ENCODE peak calls at places on chromosomes 2 and 18, in five cellular contexts. U is HCT116, O is H1, N is HepG2, B is GM12878. Y is an unnamed sample.
A peak's percentile ranks its signal among the peaks of the same experiment; 100 is the strongest.

GRCh38 chr2:209472386-209472832 is 48.6 kb downstream of the MAP2 start:
- DNase-seq in U (no peak), O (no peak), N (no peak), B (no peak), Y (no peak)

GRCh38 chr2:237978058-237978712 is 11.4 kb downstream of the UBE2F start:
- DNase-seq in U (no peak), O (no peak), N (no peak), B (no peak), Y (peak; percentile 72)

GRCh38 chr2:84781942-84782716 is 98.8 kb downstream of the TRABD2A start:
- DNase-seq in U (peak; percentile 8), O (no peak), N (no peak), B (no peak), Y (peak; percentile 41)

GRCh38 chr2:44957656-44958327 is 16.3 kb downstream of the SIX3 start:
- DNase-seq in U (no peak), O (no peak), N (no peak), B (no peak), Y (no peak)

GRCh38 chr2:127721978-127722355 is 20.7 kb downstream of the SFT2D3 start:
- DNase-seq in U (no peak), O (no peak), N (no peak), B (no peak), Y (no peak)

GRCh38 chr2:44120428-44120827 is 48.2 kb upstream of the PPM1B start:
- DNase-seq in U (no peak), O (no peak), N (no peak), B (no peak), Y (no peak)

GRCh38 chr2:100588071-100588786 is 25.4 kb downstream of the PDCL3 start:
- DNase-seq in U (no peak), O (no peak), N (no peak), B (peak; percentile 38), Y (peak; percentile 30)

GRCh38 chr2:159226059-159226461 is 60.4 kb downstream of the WDSUB1 start:
- DNase-seq in U (peak; percentile 29), O (peak; percentile 20), N (peak; percentile 23), B (no peak), Y (peak; percentile 60)

GRCh38 chr2:27495840-27496356 is 741 bp upstream of the GCKR start:
- DNase-seq in U (no peak), O (no peak), N (peak; percentile 49), B (no peak), Y (no peak)

GRCh38 chr2:43942001-43942400 is 53.8 kb downstream of the LRPPRC start:
- DNase-seq in U (no peak), O (no peak), N (no peak), B (no peak), Y (no peak)

GRCh38 chr18:43692291-43692690 is 415.0 kb upstream of the SYT4 start:
- DNase-seq in U (no peak), O (no peak), N (no peak), B (no peak), Y (no peak)

GRCh38 chr2:118874324-118874723 is 26.9 kb upstream of the EN1 start:
- DNase-seq in U (no peak), O (no peak), N (no peak), B (no peak), Y (no peak)

GRCh38 chr2:17515652-17516051 is 2.6 kb downstream of the RAD51AP2 start:
- DNase-seq in U (no peak), O (no peak), N (no peak), B (peak; percentile 8), Y (no peak)

GRCh38 chr18:60966876-60967275 is 366.4 kb upstream of the CDH20 start:
- DNase-seq in U (no peak), O (no peak), N (no peak), B (no peak), Y (no peak)

GRCh38 chr2:147273628-147274027 is 571.2 kb upstream of the ACVR2A start:
- DNase-seq in U (no peak), O (no peak), N (no peak), B (no peak), Y (no peak)

GRCh38 chr2:120759543-120760331 is 24.1 kb downstream of the GLI2 start:
- DNase-seq in U (no peak), O (no peak), N (no peak), B (no peak), Y (no peak)

GRCh38 chr2:1708476-1709334 is 35.6 kb downstream of the PXDN start:
- DNase-seq in U (no peak), O (no peak), N (no peak), B (no peak), Y (no peak)

GRCh38 chr2:170344663-170345099 is 166.7 kb downstream of the MYO3B start:
- DNase-seq in U (no peak), O (no peak), N (no peak), B (no peak), Y (no peak)

GRCh38 chr2:170974304-170974993 is 45.4 kb downstream of the GORASP2 start:
- DNase-seq in U (no peak), O (no peak), N (peak; percentile 86), B (no peak), Y (no peak)

GRCh38 chr2:200786423-200786822 is 25.3 kb upstream of the BZW1 start:
- DNase-seq in U (no peak), O (no peak), N (peak; percentile 37), B (no peak), Y (no peak)

GRCh38 chr2:238945433-238946150 is 97.7 kb downstream of the TWIST2 start:
- DNase-seq in U (peak; percentile 10), O (peak; percentile 79), N (peak; percentile 29), B (no peak), Y (peak; percentile 19)

DNA sequence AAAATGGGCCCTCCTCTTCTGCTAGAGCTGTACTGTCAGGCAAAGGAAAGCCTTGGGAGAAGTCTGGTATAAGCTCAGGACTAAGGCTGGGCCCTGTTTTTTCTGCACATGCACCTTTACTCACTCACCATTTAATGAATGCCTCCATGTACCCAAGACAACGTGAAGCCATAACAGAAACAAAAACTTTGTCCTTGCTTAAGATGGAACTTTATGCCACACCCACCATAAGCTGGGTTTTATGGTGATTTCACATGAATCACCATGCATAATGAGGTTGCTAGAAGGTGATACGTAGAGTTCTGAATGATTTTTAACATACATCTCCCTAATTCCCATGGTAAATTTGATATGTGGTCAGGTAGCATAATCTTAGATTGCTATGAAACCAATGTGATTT is 63.7 kb upstream of the CYP26B1 start:
- DNase-seq in U (no peak), O (no peak), N (no peak), B (no peak), Y (no peak)
- TF ChIP-seq SRF in U (no peak), O (no peak), N (no peak), B (no peak), Y (no peak)

GRCh38 chr2:106596844-106597243 is 109.7 kb downstream of the CD8B2 start:
- DNase-seq in U (no peak), O (no peak), N (peak; percentile 7), B (no peak), Y (peak; percentile 19)

GRCh38 chr2:106607371-106607770 is 120.2 kb downstream of the CD8B2 start:
- DNase-seq in U (no peak), O (no peak), N (no peak), B (no peak), Y (no peak)

GRCh38 chr2:106599540-106599939 is 112.4 kb downstream of the CD8B2 start:
- DNase-seq in U (no peak), O (no peak), N (no peak), B (no peak), Y (no peak)

GRCh38 chr2:106602042-106602441 is 114.9 kb downstream of the CD8B2 start:
- DNase-seq in U (no peak), O (no peak), N (no peak), B (no peak), Y (no peak)
- TF ChIP-seq SRF in U (no peak), O (no peak), N (no peak), B (no peak), Y (no peak)

GRCh38 chr2:68045337-68045736 is 17.5 kb downstream of the C1D start:
- DNase-seq in U (no peak), O (no peak), N (no peak), B (no peak), Y (no peak)

GRCh38 chr2:68046224-68046623 is 16.6 kb downstream of the C1D start:
- DNase-seq in U (no peak), O (no peak), N (no peak), B (no peak), Y (no peak)

GRCh38 chr2:68046642-68047240 is 16.1 kb downstream of the C1D start:
- DNase-seq in U (no peak), O (no peak), N (no peak), B (no peak), Y (no peak)

GRCh38 chr2:68041704-68042245 is 21.0 kb downstream of the C1D start:
- DNase-seq in U (no peak), O (no peak), N (no peak), B (no peak), Y (no peak)

DNA sequence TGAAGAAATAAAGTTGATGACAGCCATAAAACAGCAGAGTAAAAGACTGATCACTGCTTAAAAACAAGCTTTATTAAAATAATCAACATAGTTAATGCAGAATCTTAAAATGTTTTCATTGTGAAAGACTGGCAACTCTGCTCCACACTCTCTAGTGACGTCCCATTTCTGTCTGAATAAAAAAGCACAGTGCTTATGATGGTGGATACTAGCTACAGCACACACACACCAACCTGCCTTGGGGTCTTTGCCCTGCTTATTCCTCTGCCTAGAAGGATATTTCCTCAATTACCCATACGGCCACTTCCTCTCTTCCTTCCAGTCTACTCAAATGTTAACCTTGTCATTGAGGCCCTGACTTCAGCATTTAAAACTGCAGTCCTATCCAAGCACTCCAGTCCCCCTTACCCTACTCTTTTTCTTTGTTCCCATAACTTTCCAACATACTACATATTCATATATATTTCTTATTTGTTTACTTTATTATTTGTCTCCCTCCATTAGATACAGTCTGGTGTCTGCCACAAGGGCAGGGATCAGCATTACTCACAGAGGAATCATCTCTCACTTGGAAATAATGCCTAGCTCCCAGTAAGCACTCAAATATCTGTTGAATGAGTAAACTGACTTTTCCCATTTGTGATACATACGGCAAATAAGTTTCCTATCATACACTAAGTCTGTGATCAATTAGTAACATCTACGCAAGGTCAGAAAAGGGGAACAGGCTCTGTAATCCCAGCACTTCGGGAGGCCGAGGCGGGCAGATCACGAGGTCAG is 18.9 kb downstream of the C1D start:
- DNase-seq in U (no peak), O (no peak), N (no peak), B (no peak), Y (no peak)
- TF ChIP-seq SRF in U (no peak), O (no peak), N (no peak), B (no peak), Y (no peak)

GRCh38 chr18:52395146-52395852 is 55.3 kb downstream of the DCC start:
- DNase-seq in U (no peak), O (no peak), N (no peak), B (peak; percentile 51), Y (no peak)
- TF ChIP-seq SRF in U (no peak), O (no peak), N (no peak), B (no peak), Y (no peak)

GRCh38 chr2:186690796-186691195 is 3.1 kb upstream of the FAM171B start:
- DNase-seq in U (no peak), O (no peak), N (no peak), B (no peak), Y (no peak)

GRCh38 chr2:186691231-186691630 is 2.6 kb upstream of the FAM171B start:
- DNase-seq in U (no peak), O (no peak), N (no peak), B (no peak), Y (no peak)

GRCh38 chr2:186688813-186689212 is 5.0 kb upstream of the FAM171B start:
- DNase-seq in U (no peak), O (no peak), N (no peak), B (no peak), Y (no peak)

GRCh38 chr2:186691900-186692299 is 2.0 kb upstream of the FAM171B start:
- DNase-seq in U (no peak), O (no peak), N (no peak), B (no peak), Y (no peak)

GRCh38 chr2:186687774-186688173 is 6.1 kb upstream of the FAM171B start:
- DNase-seq in U (no peak), O (no peak), N (no peak), B (no peak), Y (no peak)
- TF ChIP-seq SRF in U (no peak), O (no peak), N (no peak), B (no peak), Y (no peak)

Y was measured in K562.